ENCODE peak calls at places on chromosomes 13 and 19, in six cellular contexts. P is transverse colon, Q is neural crest cell, Z is breast epithelium, B is ovary, M is GM10248. E is an unnamed sample.

GRCh38 chr13:34672631-34673030 is 269.4 kb upstream of the NBEA start:
- DNase-seq in B (no peak), Q (no peak), M (no peak), P (no peak), Z (no peak), E (no peak)

GRCh38 chr19:38812841-38813320 is at the start of gene LGALS4:
- DNase-seq in B (no peak), Q (no peak), M (no peak), Z (no peak), P (peak), E (peak)

GRCh38 chr19:16585808-16586476 is 13.7 kb upstream of the SLC35E1 start:
- DNase-seq in Q (no peak), P (peak), B (no peak), Z (no peak), M (peak), E (peak)

GRCh38 chr19:15781659-15782058 is 5.8 kb upstream of the OR10H5 start:
- DNase-seq in Q (no peak), B (no peak), P (no peak), M (no peak), Z (no peak), E (no peak)

GRCh38 chr13:80389073-80390038 is 48.4 kb upstream of the SPRY2 start:
- DNase-seq in M (no peak), P (no peak), Z (no peak), Q (no peak), B (no peak), E (no peak)

GRCh38 chr19:2462635-2463421 is 6.1 kb upstream of the LMNB2 start:
- DNase-seq in Z (peak), Q (peak), P (peak), M (no peak), B (peak), E (no peak)

GRCh38 chr19:15439078-15439799 is 10.5 kb downstream of the WIZ start:
- DNase-seq in B (no peak), Z (no peak), Q (no peak), M (no peak), P (no peak), E (no peak)

GRCh38 chr19:49058592-49058991 is 1.0 kb upstream of the CGB7 start:
- DNase-seq in P (no peak), B (no peak), Q (no peak), Z (no peak), M (no peak), E (peak)

GRCh38 chr19:41997121-41997850 is 3.3 kb upstream of the ATP1A3 start:
- DNase-seq in M (peak), B (peak), Z (no peak), P (peak), Q (peak), E (peak)

GRCh38 chr13:96816874-96817273 is 177.4 kb downstream of the OXGR1 start:
- DNase-seq in P (no peak), Z (no peak), Q (no peak), M (no peak), B (no peak), E (no peak)

GRCh38 chr13:99123101-99124045 is 77.3 kb upstream of the UBAC2 start:
- DNase-seq in P (no peak), M (no peak), Q (no peak), B (no peak), Z (no peak), E (no peak)

GRCh38 chr13:42548731-42549554 is 25.0 kb upstream of the TNFSF11 start:
- DNase-seq in M (peak), Q (no peak), Z (no peak), P (peak), B (no peak), E (peak)

DNA sequence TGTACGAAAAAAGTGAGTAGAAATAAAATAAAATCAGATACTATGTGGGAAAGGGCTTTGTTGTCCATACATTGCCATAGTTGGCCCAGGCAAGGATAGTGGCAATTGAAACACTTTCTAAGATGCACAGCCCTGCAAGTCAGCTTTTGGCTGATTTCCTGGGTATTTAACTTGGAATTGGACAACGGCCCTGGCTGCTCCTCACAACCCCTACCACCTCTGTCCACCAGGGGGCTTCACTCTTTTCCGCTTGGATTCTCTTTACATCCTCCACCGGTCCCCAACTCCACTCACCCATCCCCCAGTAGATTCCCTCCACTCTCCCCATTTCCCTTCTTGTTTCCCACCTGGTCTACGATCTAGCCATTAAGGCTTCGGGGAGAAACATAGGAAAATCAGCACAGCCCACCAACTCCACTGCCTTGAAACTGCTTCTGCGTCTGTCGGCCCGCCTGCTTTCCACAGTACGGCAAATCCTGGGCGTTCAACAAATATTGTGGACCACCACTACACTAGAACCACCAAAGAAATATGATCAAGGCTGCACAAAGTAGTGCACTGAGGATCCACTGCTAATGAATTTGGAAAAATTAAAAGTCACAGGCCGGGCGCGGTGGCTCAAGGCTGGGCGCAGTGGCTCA is 48.6 kb upstream of the GTF3A start:
- DNase-seq in Q (peak), B (peak), Z (no peak), M (peak), P (peak), E (peak)
- TF ChIP-seq CTCF in Q (peak), B (peak), Z (peak), M (peak), P (peak), E (peak)

GRCh38 chr19:51799311-51799997 is 4.5 kb downstream of the FPR3 start:
- DNase-seq in P (peak), Q (no peak), B (peak), M (no peak), Z (peak), E (no peak)
- TF ChIP-seq CTCF in P (no peak), Q (no peak), B (no peak), M (no peak), Z (no peak), E (no peak)

DNA sequence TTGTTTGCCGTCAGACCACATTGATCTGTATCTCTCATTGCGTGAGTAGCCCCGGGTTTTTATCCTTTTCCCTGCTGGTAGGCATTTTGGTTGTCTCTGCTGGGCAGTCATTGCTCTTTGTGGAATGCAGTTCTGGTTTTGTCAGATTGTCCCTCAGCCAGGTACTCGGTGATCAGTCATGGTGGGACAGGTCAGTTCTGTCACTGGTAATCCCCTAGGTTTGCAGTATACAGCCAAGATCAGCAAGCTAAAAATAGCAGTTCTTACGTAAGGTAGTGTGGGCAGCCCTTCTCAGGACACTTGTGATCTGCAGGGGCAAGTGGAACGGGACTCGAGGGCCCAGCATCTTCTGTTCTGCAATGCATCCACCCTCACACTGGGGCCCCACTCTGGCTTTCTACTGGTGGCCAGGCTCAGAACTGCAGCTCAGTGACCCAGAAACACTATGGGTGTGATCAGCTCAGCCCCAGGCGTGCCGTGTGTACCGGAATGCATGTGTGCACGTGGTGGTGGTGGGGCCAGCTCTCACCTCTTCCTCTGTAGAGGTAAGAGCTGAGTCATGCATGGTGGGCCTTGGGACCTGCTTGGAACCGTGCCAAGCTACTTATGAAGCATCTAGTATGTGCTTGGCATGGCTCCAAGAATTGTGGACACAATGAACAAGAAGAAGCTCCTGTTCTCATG is 6.3 kb downstream of the PLEKHF1 start:
- DNase-seq in P (peak), Z (peak), B (no peak), Q (no peak), M (peak), E (peak)
- TF ChIP-seq CTCF in P (no peak), Z (peak), B (no peak), Q (peak), M (peak), E (peak)

DNA sequence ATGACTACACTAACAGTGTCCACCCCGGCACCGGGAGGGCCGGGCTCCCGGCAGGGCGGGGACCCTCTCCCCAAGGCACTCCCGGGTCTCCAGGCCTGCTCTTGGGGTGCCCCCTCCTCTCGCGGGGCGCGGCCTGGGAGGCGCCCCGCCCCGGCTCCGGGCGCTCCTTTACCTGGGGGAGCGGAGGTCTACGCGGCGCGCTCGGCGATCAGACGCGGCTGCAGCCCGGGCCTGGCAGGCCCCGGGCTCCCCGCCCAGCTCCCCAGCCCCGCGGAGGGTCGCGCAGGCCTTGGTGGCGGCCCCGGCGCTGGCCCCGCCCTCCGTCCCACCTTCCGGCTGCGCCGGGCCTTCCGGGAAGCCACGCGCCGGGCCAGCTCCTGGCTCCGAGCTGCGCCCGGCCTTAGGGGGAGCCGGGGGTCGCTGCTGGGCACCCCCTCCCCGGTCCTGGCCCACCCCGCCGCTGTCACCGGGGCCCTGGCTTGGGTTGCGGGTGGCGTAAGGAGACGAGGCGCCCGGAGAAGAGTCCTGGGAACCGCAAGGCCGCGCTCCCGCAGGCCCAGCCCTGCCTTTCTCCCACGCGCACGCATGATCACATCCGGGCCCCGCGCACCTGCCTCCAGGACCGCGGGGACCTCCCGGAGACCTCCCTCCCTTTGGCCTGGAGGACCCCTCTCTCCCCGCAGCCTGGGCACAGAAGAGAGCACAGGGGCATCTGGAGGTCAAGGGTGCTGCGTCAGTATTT is at the start of gene C19orf12:
- DNase-seq in Q (peak), M (peak), B (peak), P (peak), Z (peak), E (peak)
- TF ChIP-seq CTCF in Q (no peak), M (no peak), B (no peak), P (no peak), Z (no peak), E (no peak)

GRCh38 chr19:489418-490196 is 6.7 kb upstream of the MADCAM1 start:
- DNase-seq in M (no peak), P (no peak), Z (no peak), Q (no peak), B (no peak), E (peak)
- TF ChIP-seq CTCF in M (no peak), P (no peak), Z (no peak), Q (no peak), B (no peak), E (no peak)